ENCODE peak calls at places on chromosome 18, in four cellular contexts. One of them, this sample, is unnamed.

GRCh38 chr18:32468147-32468845 is 2.4 kb downstream of the GAREM1 start:
- DNase-seq in non-pigmented ciliary epithelial cell: no peak
- DNase-seq in NCI-H1694 treated with DMSO at 0.1 percent for 48 hours: no peak
- DNase-seq in C1 segment of cervical spinal cord: no peak
- DNase-seq in this sample: no peak

GRCh38 chr18:49756135-49756534 is 57.2 kb downstream of the ACAA2 start:
- DNase-seq in non-pigmented ciliary epithelial cell: no peak
- DNase-seq in NCI-H1694 treated with DMSO at 0.1 percent for 48 hours: no peak
- DNase-seq in C1 segment of cervical spinal cord: no peak
- DNase-seq in this sample: no peak

GRCh38 chr18:51350081-51350480 is 152.6 kb upstream of the MEX3C start:
- DNase-seq in non-pigmented ciliary epithelial cell: no peak
- DNase-seq in NCI-H1694 treated with DMSO at 0.1 percent for 48 hours: no peak
- DNase-seq in C1 segment of cervical spinal cord: no peak
- DNase-seq in this sample: no peak

GRCh38 chr18:48488388-48488850 is 50.4 kb upstream of the CTIF start:
- DNase-seq in non-pigmented ciliary epithelial cell: peak; percentile 93
- DNase-seq in NCI-H1694 treated with DMSO at 0.1 percent for 48 hours: no peak
- DNase-seq in C1 segment of cervical spinal cord: no peak
- DNase-seq in this sample: no peak

GRCh38 chr18:35581555-35582309 is at the start of gene GALNT1:
- DNase-seq in non-pigmented ciliary epithelial cell: no peak
- DNase-seq in NCI-H1694 treated with DMSO at 0.1 percent for 48 hours: no peak
- DNase-seq in C1 segment of cervical spinal cord: peak; percentile 14
- DNase-seq in this sample: no peak

GRCh38 chr18:5759169-5759568 is 136.2 kb downstream of the TMEM200C start:
- DNase-seq in non-pigmented ciliary epithelial cell: no peak
- DNase-seq in NCI-H1694 treated with DMSO at 0.1 percent for 48 hours: no peak
- DNase-seq in C1 segment of cervical spinal cord: no peak
- DNase-seq in this sample: no peak

GRCh38 chr18:3594760-3595241 is 144.8 kb downstream of the TGIF1 start:
- DNase-seq in non-pigmented ciliary epithelial cell: no peak
- DNase-seq in NCI-H1694 treated with DMSO at 0.1 percent for 48 hours: no peak
- DNase-seq in C1 segment of cervical spinal cord: no peak
- DNase-seq in this sample: no peak

GRCh38 chr18:27315001-27315400 is 129.9 kb upstream of the CHST9 start:
- DNase-seq in non-pigmented ciliary epithelial cell: peak; percentile 4
- DNase-seq in NCI-H1694 treated with DMSO at 0.1 percent for 48 hours: no peak
- DNase-seq in C1 segment of cervical spinal cord: no peak
- DNase-seq in this sample: no peak

GRCh38 chr18:51458861-51459260 is 261.4 kb upstream of the MEX3C start:
- DNase-seq in non-pigmented ciliary epithelial cell: no peak
- DNase-seq in NCI-H1694 treated with DMSO at 0.1 percent for 48 hours: no peak
- DNase-seq in C1 segment of cervical spinal cord: no peak
- DNase-seq in this sample: no peak

GRCh38 chr18:27778441-27778840 is 398.5 kb downstream of the CDH2 start:
- DNase-seq in non-pigmented ciliary epithelial cell: no peak
- DNase-seq in NCI-H1694 treated with DMSO at 0.1 percent for 48 hours: peak; percentile 15
- DNase-seq in C1 segment of cervical spinal cord: no peak
- DNase-seq in this sample: no peak

GRCh38 chr18:59051470-59052165 is 88.1 kb upstream of the SEC11C start:
- DNase-seq in non-pigmented ciliary epithelial cell: no peak
- DNase-seq in NCI-H1694 treated with DMSO at 0.1 percent for 48 hours: no peak
- DNase-seq in C1 segment of cervical spinal cord: no peak
- DNase-seq in this sample: no peak

GRCh38 chr18:78625895-78626294 is 353.7 kb upstream of the SALL3 start:
- DNase-seq in non-pigmented ciliary epithelial cell: no peak
- DNase-seq in NCI-H1694 treated with DMSO at 0.1 percent for 48 hours: no peak
- DNase-seq in C1 segment of cervical spinal cord: no peak
- DNase-seq in this sample: no peak

GRCh38 chr18:75524852-75525251 is 97.3 kb upstream of the SMIM21 start:
- DNase-seq in non-pigmented ciliary epithelial cell: no peak
- DNase-seq in NCI-H1694 treated with DMSO at 0.1 percent for 48 hours: no peak
- DNase-seq in C1 segment of cervical spinal cord: no peak
- DNase-seq in this sample: no peak

GRCh38 chr18:43812627-43813026 is 535.3 kb upstream of the SYT4 start:
- DNase-seq in non-pigmented ciliary epithelial cell: no peak
- DNase-seq in NCI-H1694 treated with DMSO at 0.1 percent for 48 hours: no peak
- DNase-seq in C1 segment of cervical spinal cord: no peak
- DNase-seq in this sample: no peak

GRCh38 chr18:59649575-59649974 is 47.6 kb downstream of the CCBE1 start:
- DNase-seq in non-pigmented ciliary epithelial cell: no peak
- DNase-seq in NCI-H1694 treated with DMSO at 0.1 percent for 48 hours: no peak
- DNase-seq in C1 segment of cervical spinal cord: no peak
- DNase-seq in this sample: no peak

GRCh38 chr18:59008302-59008974 is 131.2 kb upstream of the SEC11C start:
- DNase-seq in non-pigmented ciliary epithelial cell: no peak
- DNase-seq in NCI-H1694 treated with DMSO at 0.1 percent for 48 hours: no peak
- DNase-seq in C1 segment of cervical spinal cord: no peak
- DNase-seq in this sample: no peak

GRCh38 chr18:80046961-80047541 is 12.8 kb downstream of the RBFA start:
- DNase-seq in non-pigmented ciliary epithelial cell: no peak
- DNase-seq in NCI-H1694 treated with DMSO at 0.1 percent for 48 hours: peak; percentile 66
- DNase-seq in C1 segment of cervical spinal cord: no peak
- DNase-seq in this sample: no peak

GRCh38 chr18:78242796-78243195 is 736.8 kb upstream of the SALL3 start:
- DNase-seq in non-pigmented ciliary epithelial cell: no peak
- DNase-seq in NCI-H1694 treated with DMSO at 0.1 percent for 48 hours: no peak
- DNase-seq in C1 segment of cervical spinal cord: no peak
- DNase-seq in this sample: no peak

GRCh38 chr18:21496277-21496835 is 104.1 kb downstream of the ESCO1 start:
- DNase-seq in non-pigmented ciliary epithelial cell: no peak
- DNase-seq in NCI-H1694 treated with DMSO at 0.1 percent for 48 hours: no peak
- DNase-seq in C1 segment of cervical spinal cord: no peak
- DNase-seq in this sample: no peak

GRCh38 chr18:55338955-55339662 is 248.9 kb downstream of the TCF4 start:
- DNase-seq in non-pigmented ciliary epithelial cell: no peak
- DNase-seq in NCI-H1694 treated with DMSO at 0.1 percent for 48 hours: peak; percentile 18
- DNase-seq in C1 segment of cervical spinal cord: no peak
- DNase-seq in this sample: peak; percentile 53

GRCh38 chr18:32888311-32888710 is 115.5 kb upstream of the KLHL14 start:
- DNase-seq in non-pigmented ciliary epithelial cell: no peak
- DNase-seq in NCI-H1694 treated with DMSO at 0.1 percent for 48 hours: no peak
- DNase-seq in C1 segment of cervical spinal cord: no peak
- DNase-seq in this sample: no peak

This sample was measured in anterior cingulate cortex.